ENCODE peak calls at places on chromosomes 4 and X, in six cellular contexts. B is activated gamma-delta T cell treated with anti-CD3 and anti-CD28 coated beads, Interleukin-2, amount 50 U/mL, for 16 hours; I is ovary; X is PC-3; P is RPMI7951; Q is astrocyte of the hippocampus. N is an unnamed sample.

GRCh38 chrX:39749728-39750127 is 348.0 kb downstream of the BCOR start:
- DNase-seq in P (peak), Q (no peak), I (no peak), B (no peak), X (no peak), N (no peak)

GRCh38 chr4:178293601-178294000 is 851.4 kb upstream of the AGA start:
- DNase-seq in X (no peak), B (no peak), Q (no peak), I (no peak), P (no peak), N (no peak)

GRCh38 chrX:147570483-147570882 is 341.2 kb upstream of the FMR1 start:
- DNase-seq in I (no peak), X (no peak), P (no peak), Q (no peak), B (no peak), N (no peak)

GRCh38 chrX:15882704-15883539 is 28.3 kb upstream of the AP1S2 start:
- DNase-seq in B (no peak), X (peak), P (peak), I (no peak), Q (no peak), N (peak)

GRCh38 chrX:103687073-103687695 is 685 bp upstream of the MORF4L2 start:
- DNase-seq in Q (peak), P (peak), B (peak), I (peak), X (peak), N (peak)

GRCh38 chr4:32987111-32987510 is 2266.9 kb downstream of the PCDH7 start:
- DNase-seq in I (no peak), Q (no peak), P (no peak), B (no peak), X (no peak), N (no peak)

GRCh38 chrX:44253573-44253942 is 89.9 kb downstream of the EFHC2 start:
- DNase-seq in Q (no peak), B (no peak), X (no peak), I (no peak), P (no peak), N (no peak)

GRCh38 chr4:118682928-118683327 is 2.3 kb upstream of the METTL14 start:
- DNase-seq in P (peak), Q (peak), B (no peak), X (peak), I (no peak), N (peak)

GRCh38 chr4:143320113-143320512 is 16.6 kb upstream of the GAB1 start:
- DNase-seq in X (no peak), Q (no peak), P (no peak), I (no peak), B (no peak), N (no peak)